ENCODE peak calls at places on chromosome 16, in six cellular contexts. Q is renal cortical epithelial cell, T is NCI-H2227 treated with DMSO at 0.1 percent for 48 hours, M is lung, D is NCI-H1092 treated with DMSO at 0.1 percent for 48 hours, F is mucosa of descending colon. P is an unnamed sample.

GRCh38 chr16:969508-970378 is 1.0 kb downstream of the LMF1 start:
- DNase-seq in Q (no peak), T (no peak), M (no peak), D (no peak), F (no peak), P (no peak)

GRCh38 chr16:49799172-49799571 is 56.7 kb downstream of the ZNF423 start:
- DNase-seq in Q (no peak), T (no peak), M (no peak), D (no peak), F (no peak), P (no peak)

GRCh38 chr16:49528035-49528434 is 154.4 kb downstream of the C16orf78 start:
- DNase-seq in Q (no peak), T (no peak), M (no peak), D (peak), F (no peak), P (peak)

GRCh38 chr16:19001788-19002187 is 18.1 kb downstream of the TMC7 start:
- DNase-seq in Q (peak), T (no peak), M (no peak), D (no peak), F (no peak), P (no peak)

GRCh38 chr16:4316732-4317461 is 1.0 kb downstream of the GLIS2 start:
- DNase-seq in Q (no peak), T (no peak), M (peak), D (peak), F (no peak), P (no peak)

GRCh38 chr16:70467608-70468007 is 13.2 kb downstream of the FCSK start:
- DNase-seq in Q (no peak), T (no peak), M (no peak), D (no peak), F (no peak), P (no peak)

GRCh38 chr16:76653390-76654026 is 376.3 kb downstream of the CNTNAP4 start:
- DNase-seq in Q (peak), T (peak), M (no peak), D (peak), F (no peak), P (no peak)

GRCh38 chr16:77496934-77497333 is 62.1 kb upstream of the ADAMTS18 start:
- DNase-seq in Q (peak), T (no peak), M (no peak), D (no peak), F (no peak), P (no peak)

GRCh38 chr16:85490971-85491771 is 122.0 kb upstream of the GSE1 start:
- DNase-seq in Q (no peak), T (no peak), M (no peak), D (no peak), F (peak), P (peak)

GRCh38 chr16:81902025-81902424 is 109.2 kb downstream of the SDR42E1 start:
- DNase-seq in Q (no peak), T (no peak), M (no peak), D (no peak), F (no peak), P (no peak)

GRCh38 chr16:12002447-12003006 is 26.0 kb downstream of the SNX29 start:
- DNase-seq in Q (no peak), T (peak), M (no peak), D (peak), F (no peak), P (no peak)

GRCh38 chr16:12764813-12765212 is 38.9 kb downstream of the CPPED1 start:
- DNase-seq in Q (peak), T (no peak), M (no peak), D (no peak), F (no peak), P (no peak)

GRCh38 chr16:66690106-66690847 is 6.3 kb downstream of the CMTM4 start:
- DNase-seq in Q (peak), T (no peak), M (no peak), D (no peak), F (peak), P (no peak)

GRCh38 chr16:30944352-30944751 is 4.5 kb upstream of the ORAI3 start:
- DNase-seq in Q (no peak), T (no peak), M (no peak), D (no peak), F (no peak), P (no peak)